ENCODE peak calls at places on chromosomes 12 and 14, in four cellular contexts. One of them, this sample, is unnamed.

GRCh38 chr14:54572316-54572715 is 5.4 kb downstream of the SAMD4A start:
- DNase-seq in fibroblast of lung: no peak
- DNase-seq in Right ventricle myocardium inferior: no peak
- DNase-seq in cardiac fibroblast: no peak
- DNase-seq in this sample: no peak

GRCh38 chr12:49744363-49744885 is 3.1 kb downstream of the TMBIM6 start:
- DNase-seq in fibroblast of lung: no peak
- DNase-seq in cardiac fibroblast: no peak
- DNase-seq in Right ventricle myocardium inferior: no peak
- DNase-seq in this sample: no peak

GRCh38 chr12:102948941-102949352 is 8.5 kb upstream of the ASCL1 start:
- DNase-seq in Right ventricle myocardium inferior: no peak
- DNase-seq in fibroblast of lung: peak
- DNase-seq in cardiac fibroblast: peak
- DNase-seq in this sample: no peak

GRCh38 chr14:48703728-48704467 is 882.3 kb downstream of the RPS29 start:
- DNase-seq in fibroblast of lung: peak
- DNase-seq in Right ventricle myocardium inferior: no peak
- DNase-seq in cardiac fibroblast: peak
- DNase-seq in this sample: no peak

GRCh38 chr14:72781476-72782181 is 112.3 kb downstream of the DPF3 start:
- DNase-seq in Right ventricle myocardium inferior: no peak
- DNase-seq in cardiac fibroblast: peak
- DNase-seq in fibroblast of lung: peak
- DNase-seq in this sample: no peak

GRCh38 chr14:29810657-29811056 is 117.0 kb downstream of the PRKD1 start:
- DNase-seq in cardiac fibroblast: peak
- DNase-seq in fibroblast of lung: peak
- DNase-seq in Right ventricle myocardium inferior: no peak
- DNase-seq in this sample: no peak

GRCh38 chr14:31070431-31070830 is 44.3 kb upstream of the STRN3 start:
- DNase-seq in cardiac fibroblast: peak
- DNase-seq in fibroblast of lung: peak
- DNase-seq in Right ventricle myocardium inferior: no peak
- DNase-seq in this sample: no peak

GRCh38 chr12:5305861-5306545 is 125.9 kb upstream of the NTF3 start:
- DNase-seq in Right ventricle myocardium inferior: no peak
- DNase-seq in fibroblast of lung: no peak
- DNase-seq in cardiac fibroblast: no peak
- DNase-seq in this sample: no peak

GRCh38 chr14:61607570-61608244 is 87.6 kb upstream of the HIF1A start:
- DNase-seq in cardiac fibroblast: no peak
- DNase-seq in fibroblast of lung: no peak
- DNase-seq in Right ventricle myocardium inferior: no peak
- DNase-seq in this sample: no peak

GRCh38 chr14:60064491-60065072 is 27.1 kb upstream of the PCNX4 start:
- DNase-seq in Right ventricle myocardium inferior: no peak
- DNase-seq in fibroblast of lung: peak
- DNase-seq in cardiac fibroblast: peak
- DNase-seq in this sample: no peak

GRCh38 chr14:76715102-76715926 is 46.0 kb upstream of the VASH1 start:
- DNase-seq in Right ventricle myocardium inferior: no peak
- DNase-seq in cardiac fibroblast: peak
- DNase-seq in fibroblast of lung: no peak
- DNase-seq in this sample: no peak

GRCh38 chr12:22658214-22658613 is 33.2 kb downstream of the ETNK1 start:
- DNase-seq in Right ventricle myocardium inferior: no peak
- DNase-seq in cardiac fibroblast: peak
- DNase-seq in fibroblast of lung: peak
- DNase-seq in this sample: no peak

GRCh38 chr14:99619873-99620834 is 16.1 kb upstream of the CCDC85C start:
- DNase-seq in Right ventricle myocardium inferior: peak
- DNase-seq in cardiac fibroblast: peak
- DNase-seq in fibroblast of lung: peak
- DNase-seq in this sample: no peak

GRCh38 chr12:70005864-70006618 is 181.0 kb downstream of the MYRFL start:
- DNase-seq in fibroblast of lung: no peak
- DNase-seq in Right ventricle myocardium inferior: no peak
- DNase-seq in cardiac fibroblast: no peak
- DNase-seq in this sample: no peak

GRCh38 chr14:96253140-96253539 is 2.9 kb upstream of the BDKRB1 start:
- DNase-seq in Right ventricle myocardium inferior: no peak
- DNase-seq in cardiac fibroblast: peak
- DNase-seq in fibroblast of lung: peak
- DNase-seq in this sample: peak

GRCh38 chr14:49679271-49679670 is 8.7 kb downstream of the POLE2 start:
- DNase-seq in cardiac fibroblast: no peak
- DNase-seq in Right ventricle myocardium inferior: no peak
- DNase-seq in fibroblast of lung: peak
- DNase-seq in this sample: no peak

GRCh38 chr12:58576071-58576470 is 344.2 kb downstream of the LRIG3 start:
- DNase-seq in Right ventricle myocardium inferior: no peak
- DNase-seq in fibroblast of lung: no peak
- DNase-seq in cardiac fibroblast: no peak
- DNase-seq in this sample: no peak

GRCh38 chr12:54053625-54054441 is at the start of gene HOXC4:
- DNase-seq in Right ventricle myocardium inferior: no peak
- DNase-seq in cardiac fibroblast: no peak
- DNase-seq in fibroblast of lung: peak
- DNase-seq in this sample: no peak

GRCh38 chr12:1517007-1517406 is 77.4 kb downstream of the FBXL14 start:
- DNase-seq in fibroblast of lung: peak
- DNase-seq in Right ventricle myocardium inferior: no peak
- DNase-seq in cardiac fibroblast: peak
- DNase-seq in this sample: peak

GRCh38 chr12:51156366-51156765 is 16.6 kb downstream of the TFCP2 start:
- DNase-seq in fibroblast of lung: peak
- DNase-seq in Right ventricle myocardium inferior: no peak
- DNase-seq in cardiac fibroblast: no peak
- DNase-seq in this sample: no peak

GRCh38 chr12:79936670-79937069 is 1.8 kb upstream of the PPP1R12A start:
- DNase-seq in Right ventricle myocardium inferior: no peak
- DNase-seq in cardiac fibroblast: no peak
- DNase-seq in fibroblast of lung: peak
- DNase-seq in this sample: no peak

GRCh38 chr14:105885561-105886320 is 359.4 kb downstream of the TMEM121 start:
- DNase-seq in Right ventricle myocardium inferior: peak
- DNase-seq in cardiac fibroblast: no peak
- DNase-seq in fibroblast of lung: no peak
- DNase-seq in this sample: peak

GRCh38 chr12:54173066-54173726 is 15.6 kb downstream of the SMUG1 start:
- DNase-seq in fibroblast of lung: peak
- DNase-seq in Right ventricle myocardium inferior: peak
- DNase-seq in cardiac fibroblast: peak
- DNase-seq in this sample: no peak

GRCh38 chr12:85363382-85364190 is 83.6 kb downstream of the ALX1 start:
- DNase-seq in fibroblast of lung: peak
- DNase-seq in cardiac fibroblast: peak
- DNase-seq in Right ventricle myocardium inferior: no peak
- DNase-seq in this sample: no peak

GRCh38 chr12:15644700-15645099 is 144.5 kb downstream of the EPS8 start:
- DNase-seq in cardiac fibroblast: no peak
- DNase-seq in fibroblast of lung: peak
- DNase-seq in Right ventricle myocardium inferior: no peak
- DNase-seq in this sample: no peak

GRCh38 chr12:23659151-23659550 is 290.3 kb downstream of the SOX5 start:
- DNase-seq in Right ventricle myocardium inferior: no peak
- DNase-seq in fibroblast of lung: no peak
- DNase-seq in cardiac fibroblast: no peak
- DNase-seq in this sample: no peak

GRCh38 chr12:107474639-107475539 is 210.7 kb upstream of the PWP1 start:
- DNase-seq in cardiac fibroblast: no peak
- DNase-seq in fibroblast of lung: peak
- DNase-seq in Right ventricle myocardium inferior: no peak
- DNase-seq in this sample: no peak

GRCh38 chr12:70277973-70278372 is 34.7 kb downstream of the CNOT2 start:
- DNase-seq in fibroblast of lung: no peak
- DNase-seq in Right ventricle myocardium inferior: no peak
- DNase-seq in cardiac fibroblast: no peak
- DNase-seq in this sample: no peak

GRCh38 chr14:100091386-100091785 is 26.2 kb downstream of the EVL start:
- DNase-seq in fibroblast of lung: no peak
- DNase-seq in cardiac fibroblast: no peak
- DNase-seq in Right ventricle myocardium inferior: no peak
- DNase-seq in this sample: no peak

GRCh38 chr12:25337916-25338315 is 87.2 kb upstream of the KRAS start:
- DNase-seq in fibroblast of lung: no peak
- DNase-seq in cardiac fibroblast: no peak
- DNase-seq in Right ventricle myocardium inferior: no peak
- DNase-seq in this sample: no peak

GRCh38 chr12:110844551-110845395 is 2.0 kb upstream of the CCDC63 start:
- DNase-seq in Right ventricle myocardium inferior: no peak
- DNase-seq in fibroblast of lung: peak
- DNase-seq in cardiac fibroblast: peak
- DNase-seq in this sample: no peak

GRCh38 chr14:73153272-73153671 is 17.0 kb downstream of the PSEN1 start:
- DNase-seq in fibroblast of lung: peak
- DNase-seq in cardiac fibroblast: peak
- DNase-seq in Right ventricle myocardium inferior: no peak
- DNase-seq in this sample: no peak

GRCh38 chr14:92994942-92995341 is 72.0 kb downstream of the CHGA start:
- DNase-seq in Right ventricle myocardium inferior: no peak
- DNase-seq in cardiac fibroblast: no peak
- DNase-seq in fibroblast of lung: no peak
- DNase-seq in this sample: no peak

This sample was measured in RWPE2.